ENCODE peak calls at places on chromosome 9, in five cellular contexts. B is activated T-cell treated with anti-CD3 and anti-CD28 coated beads, Interleukin-2, amount 50 U/mL, for 72 hours; Y is SJSA1; M is EH; K is astrocyte of the spinal cord. N is an unnamed sample.

GRCh38 chr9:136587944-136588662 is 42.3 kb upstream of the NOTCH1 start:
- DNase-seq in B (peak), Y (no peak), M (no peak), K (peak), N (no peak)

GRCh38 chr9:123569343-123569694 is 213.3 kb downstream of the CRB2 start:
- DNase-seq in K (no peak), B (no peak), M (peak), Y (no peak), N (no peak)

GRCh38 chr9:133490201-133490681 is 11.3 kb upstream of the SLC2A6 start:
- DNase-seq in B (no peak), M (no peak), Y (no peak), K (no peak), N (no peak)

GRCh38 chr9:113935677-113936380 is 59.7 kb downstream of the ZNF618 start:
- DNase-seq in M (no peak), B (no peak), K (no peak), Y (peak), N (no peak)

GRCh38 chr9:17906841-17907779 is 328.2 kb downstream of the SH3GL2 start:
- DNase-seq in B (no peak), K (no peak), Y (no peak), M (no peak), N (no peak)

GRCh38 chr9:84782228-84782866 is 112.8 kb downstream of the NTRK2 start:
- DNase-seq in K (peak), M (peak), Y (no peak), B (no peak), N (peak)

GRCh38 chr9:113614843-113615648 is 151.5 kb downstream of the RGS3 start:
- DNase-seq in M (peak), Y (no peak), K (peak), B (peak), N (peak)

GRCh38 chr9:126709241-126709640 is 95.5 kb downstream of the LMX1B start:
- DNase-seq in B (no peak), K (no peak), M (no peak), Y (no peak), N (no peak)

GRCh38 chr9:111914749-111915424 is 18.3 kb downstream of the UGCG start:
- DNase-seq in Y (no peak), M (no peak), K (no peak), B (no peak), N (no peak)

GRCh38 chr9:96619109-96619435 is 571 bp downstream of the CDC14B start:
- DNase-seq in K (no peak), M (no peak), B (no peak), Y (no peak), N (no peak)

GRCh38 chr9:113976915-113977314 is 100.8 kb downstream of the ZNF618 start:
- DNase-seq in B (no peak), K (no peak), M (no peak), Y (no peak), N (no peak)

GRCh38 chr9:10265102-10265708 is 347.6 kb downstream of the PTPRD start:
- DNase-seq in M (no peak), Y (no peak), K (peak), B (no peak), N (peak)

GRCh38 chr9:134626141-134626423 is 15.5 kb upstream of the COL5A1 start:
- DNase-seq in M (no peak), B (no peak), K (no peak), Y (no peak), N (no peak)

GRCh38 chr9:121607434-121608248 is 43.8 kb upstream of the DAB2IP start:
- DNase-seq in M (peak), B (no peak), K (no peak), Y (no peak), N (peak)

GRCh38 chr9:130421802-130422276 is 22.9 kb upstream of the ASS1 start:
- DNase-seq in K (peak), B (no peak), Y (peak), M (peak), N (peak)

N was measured in cardiac fibroblast.